ENCODE peak calls at places on chromosomes 4 and X, in six cellular contexts. E, C, V, L, Y and Q are unnamed samples.
A peak's percentile ranks its signal among the peaks of the same experiment; 100 is the strongest.

GRCh38 chrX:48579259-48579658 is 5.0 kb downstream of the RBM3 start:
- DNase-seq in V (no peak), L (no peak), Y (no peak), E (no peak), C (no peak), Q (no peak)

GRCh38 chr4:85722806-85723205 is 247.9 kb downstream of the ARHGAP24 start:
- DNase-seq in C (no peak), L (no peak), E (no peak), Y (no peak), V (no peak), Q (no peak)

GRCh38 chr4:77308843-77309242 is 151.8 kb downstream of the CCNG2 start:
- DNase-seq in E (peak; percentile 43), Y (no peak), C (peak; percentile 24), L (no peak), V (no peak), Q (no peak)

GRCh38 chrX:25105251-25105650 is 89.5 kb upstream of the ARX start:
- DNase-seq in E (no peak), Y (no peak), V (no peak), C (no peak), L (no peak), Q (no peak)

GRCh38 chr4:165592386-165592785 is 213.6 kb downstream of the CPE start:
- DNase-seq in L (no peak), V (no peak), Y (no peak), C (no peak), E (no peak), Q (no peak)

GRCh38 chrX:109475174-109475891 is 6.6 kb downstream of the GUCY2F start:
- DNase-seq in C (peak; percentile 54), Y (peak; percentile 20), E (peak; percentile 30), L (peak; percentile 33), V (no peak), Q (peak; percentile 13)

GRCh38 chr4:5968246-5968645 is 50.0 kb downstream of the C4orf50 start:
- DNase-seq in Y (no peak), V (no peak), L (no peak), E (no peak), C (no peak), Q (peak; percentile 49)

GRCh38 chrX:43878902-43879526 is 3.2 kb downstream of the MAOB start:
- DNase-seq in Y (peak; percentile 55), E (no peak), V (no peak), C (no peak), L (no peak), Q (no peak)

GRCh38 chr4:72112514-72113156 is 80.8 kb downstream of the NPFFR2 start:
- DNase-seq in Y (no peak), C (peak; percentile 55), E (peak; percentile 13), V (no peak), L (no peak), Q (no peak)

GRCh38 chr4:7067147-7067522 is 729 bp downstream of the GRPEL1 start:
- DNase-seq in C (peak; percentile 12), V (peak; percentile 73), Y (no peak), L (no peak), E (no peak), Q (no peak)

GRCh38 chrX:30864383-30864785 is 24.7 kb downstream of the TAB3 start:
- DNase-seq in L (no peak), V (no peak), C (no peak), Y (no peak), E (no peak), Q (no peak)

GRCh38 chrX:97685753-97686152 is 802.0 kb downstream of the RPA4 start:
- DNase-seq in V (peak; percentile 51), L (peak; percentile 3), Y (no peak), C (peak; percentile 39), E (peak; percentile 6), Q (no peak)

GRCh38 chr4:677431-678293 is 3.3 kb downstream of the MYL5 start:
- DNase-seq in C (no peak), E (no peak), Y (no peak), L (no peak), V (no peak), Q (no peak)

GRCh38 chr4:7668826-7669225 is 234.1 kb upstream of the PSAPL1 start:
- DNase-seq in E (no peak), L (no peak), C (no peak), Y (no peak), V (no peak), Q (no peak)

GRCh38 chr4:38177792-38178665 is 217.8 kb downstream of the PTTG2 start:
- DNase-seq in L (peak; percentile 56), E (peak; percentile 62), V (peak; percentile 85), Y (peak; percentile 72), C (no peak), Q (peak; percentile 94)

GRCh38 chrX:47619486-47620302 is at the start of gene SYN1:
- DNase-seq in Y (peak; percentile 79), E (peak; percentile 94), V (peak; percentile 86), L (peak; percentile 81), C (peak; percentile 76), Q (peak; percentile 38)

GRCh38 chr4:38488891-38489861 is 174.8 kb upstream of the KLF3 start:
- DNase-seq in C (no peak), Y (no peak), E (no peak), L (peak; percentile 11), V (no peak), Q (no peak)

GRCh38 chr4:57146444-57146843 is 36.3 kb upstream of the IGFBP7 start:
- DNase-seq in C (no peak), Y (no peak), V (no peak), L (no peak), E (no peak), Q (no peak)

GRCh38 chr4:182212211-182212761 is 30.9 kb upstream of the TENM3 start:
- DNase-seq in V (no peak), C (no peak), Y (no peak), L (peak; percentile 29), E (no peak), Q (no peak)

GRCh38 chrX:130109429-130110378 is 593 bp downstream of the ELF4 start:
- DNase-seq in L (peak; percentile 7), C (peak; percentile 17), Y (no peak), V (no peak), E (peak; percentile 38), Q (no peak)

GRCh38 chrX:45347877-45348675 is 147.4 kb upstream of the DIPK2B start:
- DNase-seq in Y (no peak), E (no peak), V (no peak), C (no peak), L (no peak), Q (no peak)

GRCh38 chr4:102612824-102613366 is 111.7 kb downstream of the NFKB1 start:
- DNase-seq in Y (no peak), L (peak; percentile 31), V (no peak), E (no peak), C (no peak), Q (no peak)

GRCh38 chr4:114558446-114559020 is 40.1 kb upstream of the UGT8 start:
- DNase-seq in E (no peak), L (no peak), V (no peak), C (no peak), Y (no peak), Q (no peak)

GRCh38 chrX:41273638-41274037 is 60.3 kb upstream of the DDX3X start:
- DNase-seq in V (no peak), Y (no peak), C (peak; percentile 23), L (no peak), E (no peak), Q (no peak)

GRCh38 chrX:41276661-41277506 is 57.1 kb upstream of the DDX3X start:
- DNase-seq in Y (peak; percentile 15), E (no peak), L (no peak), C (no peak), V (no peak), Q (no peak)

DNA sequence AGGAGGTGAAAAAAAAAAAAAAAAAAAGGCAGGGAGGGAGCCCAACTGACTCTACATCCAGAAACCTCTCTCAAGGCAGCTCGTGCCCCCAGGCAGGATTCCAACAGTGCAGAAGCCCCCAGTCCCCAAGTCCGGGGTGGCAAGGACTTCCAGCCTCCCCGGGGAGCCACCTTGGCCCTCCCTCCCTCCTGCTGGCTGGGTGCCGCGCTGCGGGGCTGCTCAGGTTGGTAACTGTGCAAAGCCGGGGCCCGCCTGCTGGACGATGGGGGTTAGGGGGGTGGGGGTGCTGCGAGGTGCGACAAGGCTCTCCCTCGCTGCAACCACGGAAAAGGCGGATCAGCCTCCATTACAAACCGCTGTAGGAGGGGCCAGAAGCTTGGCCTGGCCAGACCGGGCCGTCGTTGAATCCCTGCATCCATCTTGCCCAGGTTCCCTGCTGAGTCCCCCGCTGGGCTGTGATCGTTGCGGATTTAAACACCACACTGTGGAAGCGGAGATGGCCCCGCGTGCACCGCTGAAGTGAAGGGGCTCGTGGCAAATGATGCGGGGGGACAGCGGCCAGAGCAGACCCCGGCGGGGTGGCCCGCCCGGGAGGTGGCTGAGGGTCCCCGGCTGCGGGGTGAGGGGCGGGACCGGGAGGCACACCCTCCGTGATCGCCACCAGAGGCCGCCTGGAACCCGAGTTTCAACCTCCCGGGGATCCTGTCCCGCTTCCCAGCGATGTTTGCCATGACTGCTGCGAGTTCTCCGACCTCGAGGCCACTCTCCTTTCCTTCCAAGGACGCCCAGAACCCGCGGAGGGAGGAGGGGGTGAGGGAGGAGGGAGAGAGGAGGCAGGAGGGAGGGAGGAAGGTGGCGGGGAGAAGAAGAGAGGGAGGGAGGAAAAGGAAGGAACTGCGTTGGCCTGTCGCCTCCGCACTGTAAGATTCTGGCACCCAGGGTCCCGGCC is 58.0 kb upstream of the DDX3X start:
- DNase-seq in E (peak; percentile 72), C (peak; percentile 81), Y (peak; percentile 69), V (peak; percentile 77), L (peak; percentile 63), Q (peak; percentile 93)
- TF ChIP-seq CTCF in E (peak; percentile 57), C (peak; percentile 60), Y (peak; percentile 35), V (peak; percentile 29), L (peak; percentile 51), Q (no peak)

GRCh38 chrX:10014462-10015373 is 47.6 kb downstream of the CLDN34 start:
- DNase-seq in V (peak; percentile 89), L (peak; percentile 88), Y (peak; percentile 89), E (peak; percentile 84), C (peak; percentile 94), Q (peak; percentile 96)
- TF ChIP-seq POLR2A in V (no peak), L (no peak), Y (peak; percentile 72), E (no peak), C (peak; percentile 25), Q (no peak)

DNA sequence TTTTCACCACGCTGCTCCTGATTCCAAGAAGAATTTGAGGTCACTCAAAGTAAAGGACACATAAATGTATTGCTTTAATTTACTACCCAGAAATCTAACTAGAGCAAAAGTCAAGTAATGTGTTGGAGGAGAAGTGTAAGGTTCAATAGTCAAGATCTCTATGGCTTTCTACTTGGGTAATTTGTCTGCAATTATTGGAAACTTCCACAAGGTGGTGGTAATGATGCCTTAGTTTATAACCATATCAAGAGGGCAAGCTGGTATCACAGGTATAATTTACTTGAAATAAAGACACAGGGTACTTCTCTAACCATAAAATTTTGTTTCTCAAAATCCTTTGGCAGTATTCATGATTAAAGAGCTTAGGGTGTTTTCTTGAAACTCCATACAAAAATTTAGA is 10.2 kb upstream of the GRIA3 start:
- DNase-seq in E (peak; percentile 8), C (peak; percentile 32), V (no peak), Y (no peak), L (no peak), Q (no peak)
- TF ChIP-seq CTCF in E (peak; percentile 23), C (peak; percentile 19), V (no peak), Y (no peak), L (no peak), Q (no peak)

GRCh38 chr4:18533262-18533775 is 511.8 kb upstream of the LCORL start:
- DNase-seq in E (no peak), C (no peak), V (no peak), L (no peak), Y (no peak), Q (no peak)
- TF ChIP-seq POLR2A in E (no peak), C (no peak), V (no peak), L (no peak), Y (no peak), Q (no peak)

GRCh38 chr4:73417973-73418372 is 13.9 kb downstream of the ALB start:
- DNase-seq in L (no peak), C (no peak), Y (no peak), E (no peak), V (no peak), Q (no peak)
- TF ChIP-seq CTCF in L (no peak), C (no peak), Y (no peak), E (no peak), V (no peak), Q (no peak)

GRCh38 chrX:41382699-41383645 is 49.0 kb downstream of the DDX3X start:
- DNase-seq in Y (no peak), C (peak; percentile 77), L (no peak), V (peak; percentile 57), E (no peak), Q (no peak)
- TF ChIP-seq POLR2A in Y (no peak), C (no peak), L (no peak), V (no peak), E (no peak), Q (no peak)